ENCODE peak calls at places on chromosome 13, in four cellular contexts. One of them, this sample, is unnamed.

GRCh38 chr13:20525601-20526544 is at the start of gene CRYL1:
- DNase-seq in IMR-90: peak
- DNase-seq in astrocyte: peak
- DNase-seq in GM23248: peak
- DNase-seq in this sample: no peak

GRCh38 chr13:101985321-101985720 is 416.5 kb downstream of the FGF14 start:
- DNase-seq in IMR-90: no peak
- DNase-seq in astrocyte: peak
- DNase-seq in GM23248: peak
- DNase-seq in this sample: no peak

GRCh38 chr13:19864018-19864338 is 529 bp upstream of the ZMYM5 start:
- DNase-seq in IMR-90: no peak
- DNase-seq in astrocyte: peak
- DNase-seq in GM23248: peak
- DNase-seq in this sample: no peak

GRCh38 chr13:35781661-35782060 is 305.2 kb upstream of the MAB21L1 start:
- DNase-seq in IMR-90: no peak
- DNase-seq in astrocyte: no peak
- DNase-seq in GM23248: no peak
- DNase-seq in this sample: no peak

GRCh38 chr13:20035130-20035529 is 76.6 kb downstream of the ZMYM2 start:
- DNase-seq in IMR-90: no peak
- DNase-seq in astrocyte: no peak
- DNase-seq in GM23248: no peak
- DNase-seq in this sample: no peak

GRCh38 chr13:21076265-21076653 is 14.9 kb upstream of the LATS2 start:
- DNase-seq in IMR-90: no peak
- DNase-seq in astrocyte: no peak
- DNase-seq in GM23248: no peak
- DNase-seq in this sample: no peak

GRCh38 chr13:104105418-104106355 is 1039.5 kb upstream of the SLC10A2 start:
- DNase-seq in IMR-90: no peak
- DNase-seq in astrocyte: no peak
- DNase-seq in GM23248: no peak
- DNase-seq in this sample: no peak

GRCh38 chr13:72208112-72208645 is 341.2 kb upstream of the DACH1 start:
- DNase-seq in IMR-90: no peak
- DNase-seq in astrocyte: no peak
- DNase-seq in GM23248: no peak
- DNase-seq in this sample: no peak

GRCh38 chr13:28494861-28495585 is at the start of gene FLT1:
- DNase-seq in IMR-90: peak
- DNase-seq in astrocyte: no peak
- DNase-seq in GM23248: peak
- DNase-seq in this sample: no peak

GRCh38 chr13:36358352-36358751 is 12.2 kb upstream of the SPART start:
- DNase-seq in IMR-90: no peak
- DNase-seq in astrocyte: no peak
- DNase-seq in GM23248: no peak
- DNase-seq in this sample: no peak

GRCh38 chr13:85528578-85529215 is 270.5 kb downstream of the SLITRK6 start:
- DNase-seq in IMR-90: peak
- DNase-seq in astrocyte: peak
- DNase-seq in GM23248: peak
- DNase-seq in this sample: no peak

GRCh38 chr13:20271441-20271840 is 39.3 kb upstream of the GJB6 start:
- DNase-seq in IMR-90: no peak
- DNase-seq in astrocyte: no peak
- DNase-seq in GM23248: no peak
- DNase-seq in this sample: no peak

GRCh38 chr13:73146705-73147104 is 87.9 kb downstream of the KLF5 start:
- DNase-seq in IMR-90: peak
- DNase-seq in astrocyte: no peak
- DNase-seq in GM23248: no peak
- DNase-seq in this sample: no peak

GRCh38 chr13:42547615-42548014 is 26.3 kb upstream of the TNFSF11 start:
- DNase-seq in IMR-90: no peak
- DNase-seq in astrocyte: no peak
- DNase-seq in GM23248: no peak
- DNase-seq in this sample: no peak

GRCh38 chr13:19156013-19156825 is 25.4 kb downstream of the TUBA3C start:
- DNase-seq in IMR-90: no peak
- DNase-seq in astrocyte: no peak
- DNase-seq in GM23248: no peak
- DNase-seq in this sample: no peak

GRCh38 chr13:71867101-71867814 is at the start of gene DACH1:
- DNase-seq in IMR-90: peak
- DNase-seq in astrocyte: peak
- DNase-seq in GM23248: peak
- DNase-seq in this sample: no peak

GRCh38 chr13:31697290-31697689 is 42.0 kb upstream of the RXFP2 start:
- DNase-seq in IMR-90: no peak
- DNase-seq in astrocyte: peak
- DNase-seq in GM23248: peak
- DNase-seq in this sample: no peak

GRCh38 chr13:40109324-40109958 is 454.0 kb downstream of the COG6 start:
- DNase-seq in IMR-90: peak
- DNase-seq in astrocyte: peak
- DNase-seq in GM23248: peak
- DNase-seq in this sample: no peak

GRCh38 chr13:33278923-33279322 is 6.6 kb downstream of the STARD13 start:
- DNase-seq in IMR-90: no peak
- DNase-seq in astrocyte: no peak
- DNase-seq in GM23248: no peak
- DNase-seq in this sample: no peak

GRCh38 chr13:114064516-114065140 is 67.8 kb downstream of the RASA3 start:
- DNase-seq in IMR-90: peak
- DNase-seq in astrocyte: no peak
- DNase-seq in GM23248: peak
- DNase-seq in this sample: no peak

GRCh38 chr13:29991343-29991742 is 140.9 kb upstream of the UBL3 start:
- DNase-seq in IMR-90: peak
- DNase-seq in astrocyte: peak
- DNase-seq in GM23248: peak
- DNase-seq in this sample: no peak

GRCh38 chr13:29156136-29156535 is 336.0 kb downstream of the MTUS2 start:
- DNase-seq in IMR-90: no peak
- DNase-seq in astrocyte: no peak
- DNase-seq in GM23248: no peak
- DNase-seq in this sample: no peak

GRCh38 chr13:44234566-44234965 is 139.1 kb upstream of the SERP2 start:
- DNase-seq in IMR-90: peak
- DNase-seq in astrocyte: no peak
- DNase-seq in GM23248: peak
- DNase-seq in this sample: no peak

GRCh38 chr13:73212482-73212881 is 153.7 kb downstream of the KLF5 start:
- DNase-seq in IMR-90: no peak
- DNase-seq in astrocyte: no peak
- DNase-seq in GM23248: no peak
- DNase-seq in this sample: no peak

GRCh38 chr13:95099541-95099940 is 201.7 kb downstream of the ABCC4 start:
- DNase-seq in IMR-90: peak
- DNase-seq in astrocyte: peak
- DNase-seq in GM23248: no peak
- DNase-seq in this sample: no peak

GRCh38 chr13:30480292-30480947 is 14.7 kb upstream of the HMGB1 start:
- DNase-seq in IMR-90: no peak
- DNase-seq in astrocyte: no peak
- DNase-seq in GM23248: no peak
- DNase-seq in this sample: no peak

GRCh38 chr13:48415516-48415915 is 2.6 kb upstream of the LPAR6 start:
- DNase-seq in IMR-90: no peak
- DNase-seq in astrocyte: no peak
- DNase-seq in GM23248: no peak
- DNase-seq in this sample: no peak

GRCh38 chr13:48414501-48414900 is 1.6 kb upstream of the LPAR6 start:
- DNase-seq in IMR-90: no peak
- DNase-seq in astrocyte: no peak
- DNase-seq in GM23248: no peak
- DNase-seq in this sample: no peak

GRCh38 chr13:48411281-48412099 is 1.4 kb downstream of the LPAR6 start:
- DNase-seq in IMR-90: peak
- DNase-seq in astrocyte: no peak
- DNase-seq in GM23248: peak
- DNase-seq in this sample: no peak

GRCh38 chr13:48412100-48412556 is 785 bp downstream of the LPAR6 start:
- DNase-seq in IMR-90: peak
- DNase-seq in astrocyte: no peak
- DNase-seq in GM23248: peak
- DNase-seq in this sample: no peak

GRCh38 chr13:48412881-48413351 is at the start of gene LPAR6:
- DNase-seq in IMR-90: peak
- DNase-seq in astrocyte: peak
- DNase-seq in GM23248: peak
- DNase-seq in this sample: no peak
- H3K9ac ChIP-seq in IMR-90: peak
- H3K9ac ChIP-seq in astrocyte: peak
- H3K9ac ChIP-seq in GM23248: peak
- H3K9ac ChIP-seq in this sample: peak

GRCh38 chr13:51221108-51221507 is 1.1 kb upstream of the FAM124A start:
- DNase-seq in IMR-90: no peak
- DNase-seq in astrocyte: no peak
- DNase-seq in GM23248: no peak
- DNase-seq in this sample: no peak

GRCh38 chr13:51222510-51223283 is 499 bp downstream of the FAM124A start:
- DNase-seq in IMR-90: no peak
- DNase-seq in astrocyte: no peak
- DNase-seq in GM23248: peak
- DNase-seq in this sample: no peak

GRCh38 chr13:51220706-51221105 is 1.5 kb upstream of the FAM124A start:
- DNase-seq in IMR-90: no peak
- DNase-seq in astrocyte: no peak
- DNase-seq in GM23248: no peak
- DNase-seq in this sample: no peak

GRCh38 chr13:51223284-51224270 is 1.4 kb downstream of the FAM124A start:
- DNase-seq in IMR-90: no peak
- DNase-seq in astrocyte: no peak
- DNase-seq in GM23248: no peak
- DNase-seq in this sample: no peak

GRCh38 chr13:51221674-51222509 is at the start of gene FAM124A:
- DNase-seq in IMR-90: peak
- DNase-seq in astrocyte: no peak
- DNase-seq in GM23248: peak
- DNase-seq in this sample: no peak
- H3K9ac ChIP-seq in IMR-90: no peak
- H3K9ac ChIP-seq in astrocyte: peak
- H3K9ac ChIP-seq in GM23248: peak
- H3K9ac ChIP-seq in this sample: peak

DNA sequence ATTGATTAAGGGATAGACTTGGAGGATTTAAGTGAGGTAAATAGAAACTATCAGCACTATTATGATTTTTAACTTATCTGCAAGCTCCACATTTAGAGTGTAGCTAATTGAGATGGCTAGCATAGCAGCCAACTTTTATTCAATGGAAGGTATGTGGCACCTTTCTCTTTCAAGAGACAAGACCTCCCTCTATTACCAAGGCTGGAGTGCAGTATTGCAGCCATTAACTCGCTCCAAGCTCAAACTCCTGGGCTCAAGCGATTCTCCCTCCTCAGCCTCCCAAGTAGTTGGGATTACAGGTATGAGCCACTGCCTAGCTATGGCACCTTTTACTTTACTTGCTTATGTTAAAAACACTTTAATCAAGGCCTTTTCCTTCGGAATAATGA is 8.2 kb downstream of the TPT1 start:
- DNase-seq in IMR-90: no peak
- DNase-seq in astrocyte: no peak
- DNase-seq in GM23248: no peak
- DNase-seq in this sample: no peak
- H3K9ac ChIP-seq in IMR-90: no peak
- H3K9ac ChIP-seq in astrocyte: no peak
- H3K9ac ChIP-seq in GM23248: peak
- H3K9ac ChIP-seq in this sample: no peak

DNA sequence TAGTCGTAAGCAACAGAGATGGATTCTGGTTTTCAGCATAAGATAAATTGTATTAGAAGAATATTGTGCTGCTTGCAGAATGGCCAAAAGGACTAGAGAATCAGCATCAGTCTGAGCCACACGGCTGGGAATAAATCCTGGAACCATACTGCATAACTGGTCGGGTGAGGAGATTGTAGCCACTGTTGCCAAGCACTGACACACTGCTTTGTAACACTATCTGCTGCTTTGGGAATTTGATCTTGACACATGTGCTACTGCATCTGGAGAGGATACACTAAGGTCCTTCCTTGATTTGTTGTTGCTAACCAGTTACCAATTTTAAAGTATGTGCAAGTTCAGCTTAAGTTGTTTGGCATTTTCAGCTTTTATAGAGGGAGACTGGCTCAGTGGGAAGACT is 1.9 kb downstream of the HNRNPA1L2 start:
- DNase-seq in IMR-90: peak
- DNase-seq in astrocyte: no peak
- DNase-seq in GM23248: peak
- DNase-seq in this sample: no peak
- H3K9ac ChIP-seq in IMR-90: no peak
- H3K9ac ChIP-seq in astrocyte: no peak
- H3K9ac ChIP-seq in GM23248: no peak
- H3K9ac ChIP-seq in this sample: no peak

GRCh38 chr13:98510156-98510509 is 66.8 kb downstream of the STK24 start:
- DNase-seq in IMR-90: no peak
- DNase-seq in astrocyte: no peak
- DNase-seq in GM23248: no peak
- DNase-seq in this sample: no peak
- H3K9ac ChIP-seq in IMR-90: no peak
- H3K9ac ChIP-seq in astrocyte: no peak
- H3K9ac ChIP-seq in GM23248: peak
- H3K9ac ChIP-seq in this sample: no peak

GRCh38 chr13:24744247-24744646 is 19.7 kb upstream of the RNF17 start:
- DNase-seq in IMR-90: no peak
- DNase-seq in astrocyte: no peak
- DNase-seq in GM23248: no peak
- DNase-seq in this sample: no peak

GRCh38 chr13:24746618-24747247 is 17.2 kb upstream of the RNF17 start:
- DNase-seq in IMR-90: no peak
- DNase-seq in astrocyte: no peak
- DNase-seq in GM23248: peak
- DNase-seq in this sample: no peak

GRCh38 chr13:24745516-24745860 is 18.5 kb upstream of the RNF17 start:
- DNase-seq in IMR-90: no peak
- DNase-seq in astrocyte: no peak
- DNase-seq in GM23248: no peak
- DNase-seq in this sample: no peak

GRCh38 chr13:24745861-24746617 is 17.9 kb upstream of the RNF17 start:
- DNase-seq in IMR-90: no peak
- DNase-seq in astrocyte: no peak
- DNase-seq in GM23248: peak
- DNase-seq in this sample: no peak

GRCh38 chr13:24747248-24748151 is 16.5 kb upstream of the RNF17 start:
- DNase-seq in IMR-90: no peak
- DNase-seq in astrocyte: peak
- DNase-seq in GM23248: peak
- DNase-seq in this sample: no peak
- H3K9ac ChIP-seq in IMR-90: no peak
- H3K9ac ChIP-seq in astrocyte: no peak
- H3K9ac ChIP-seq in GM23248: no peak
- H3K9ac ChIP-seq in this sample: no peak